ENCODE peak calls at places on chromosome X, in five cellular contexts. Q is MM.1S, R is OCI-LY7, F is PC-3, H is GM23338. E is an unnamed sample. For H3K4me1, the result is how much of the 10 kb centered on the place peaks cover.

GRCh38 chrX:110146521-110146920 is 143.6 kb downstream of the TMEM164 start:
- DNase-seq in Q (peak), H (peak), R (peak), F (peak), E (peak)

GRCh38 chrX:15310117-15310516 is 5.3 kb downstream of the ASB11 start:
- DNase-seq in R (no peak), F (peak), H (no peak), Q (no peak), E (no peak)

GRCh38 chrX:147779173-147779572 is 132.5 kb upstream of the FMR1 start:
- DNase-seq in H (no peak), R (no peak), F (no peak), Q (no peak), E (no peak)

GRCh38 chrX:145818522-145819075 is 970 bp downstream of the SLITRK2 start:
- DNase-seq in R (no peak), F (no peak), H (no peak), Q (no peak), E (peak)

GRCh38 chrX:13151806-13152510 is 107.5 kb upstream of the FAM9C start:
- DNase-seq in F (no peak), R (no peak), H (no peak), Q (no peak), E (no peak)

GRCh38 chrX:49166914-49167739 is 4.6 kb downstream of the MAGIX start:
- DNase-seq in H (peak), F (peak), R (peak), Q (peak), E (peak)

GRCh38 chrX:134478374-134478773 is 18.4 kb downstream of the HPRT1 start:
- DNase-seq in R (no peak), Q (no peak), F (no peak), H (peak), E (no peak)

GRCh38 chrX:43703211-43703791 is 47.2 kb downstream of the MAOA start:
- DNase-seq in H (no peak), F (peak), Q (no peak), R (no peak), E (no peak)

GRCh38 chrX:104270916-104271512 is 16.3 kb upstream of the ESX1 start:
- DNase-seq in F (peak), H (peak), Q (no peak), R (peak), E (peak)

GRCh38 chrX:149513713-149514427 is 8.8 kb upstream of the IDS start:
- DNase-seq in H (no peak), F (peak), R (no peak), Q (no peak), E (no peak)

GRCh38 chrX:139077303-139078131 is 366.0 kb upstream of the FGF13 start:
- DNase-seq in R (no peak), H (no peak), F (peak), Q (no peak), E (no peak)
- H3K4me1 ChIP-seq in R (under half), H (under half), F (under half), Q (under half), E (under half)

GRCh38 chrX:154658187-154658586 is 4.8 kb upstream of the CTAG2 start:
- DNase-seq in Q (no peak), H (no peak), F (no peak), R (no peak), E (no peak)
- TF ChIP-seq EZH2phosphoT487 in Q (no peak), H (no peak), F (no peak), R (no peak), E (no peak)

GRCh38 chrX:39472161-39472560 is 625.6 kb downstream of the BCOR start:
- DNase-seq in H (no peak), R (no peak), F (no peak), Q (no peak), E (no peak)

GRCh38 chrX:39470588-39471155 is 627.1 kb downstream of the BCOR start:
- DNase-seq in F (no peak), H (no peak), R (no peak), Q (no peak), E (no peak)

GRCh38 chrX:39473812-39474211 is 623.9 kb downstream of the BCOR start:
- DNase-seq in R (no peak), F (no peak), H (no peak), Q (no peak), E (no peak)

GRCh38 chrX:39464253-39464652 is 633.5 kb downstream of the BCOR start:
- DNase-seq in H (no peak), Q (no peak), R (no peak), F (no peak), E (no peak)

DNA sequence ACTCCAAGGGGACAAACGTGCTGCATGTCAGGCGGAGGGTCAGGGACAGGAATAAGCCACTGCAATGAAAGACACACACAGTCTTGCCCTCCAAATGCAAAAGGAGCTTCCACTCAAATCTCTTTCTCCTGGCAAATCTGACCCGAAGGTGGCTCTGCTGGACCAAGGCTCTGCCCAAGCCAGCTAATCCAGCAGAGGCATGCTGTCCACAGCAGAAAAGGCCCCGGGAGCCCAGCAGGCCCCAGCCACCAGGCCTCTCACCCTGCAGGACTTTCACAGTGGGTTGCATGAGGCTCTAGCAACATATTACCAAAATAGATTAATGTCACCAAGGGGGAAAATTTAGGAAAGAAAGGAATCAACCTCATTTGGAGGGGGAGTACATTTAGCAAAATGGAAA is 628.6 kb downstream of the BCOR start:
- DNase-seq in Q (no peak), F (no peak), H (no peak), R (no peak), E (no peak)
- TF ChIP-seq CTCF in Q (no peak), F (no peak), H (no peak), R (no peak), E (no peak)

GRCh38 chrX:41388543-41388942 is 54.6 kb downstream of the DDX3X start:
- DNase-seq in R (no peak), H (no peak), F (no peak), Q (no peak), E (no peak)
- H3K4me1 ChIP-seq in R (under half), H (under half), F (under half), Q (under half), E (under half)

DNA sequence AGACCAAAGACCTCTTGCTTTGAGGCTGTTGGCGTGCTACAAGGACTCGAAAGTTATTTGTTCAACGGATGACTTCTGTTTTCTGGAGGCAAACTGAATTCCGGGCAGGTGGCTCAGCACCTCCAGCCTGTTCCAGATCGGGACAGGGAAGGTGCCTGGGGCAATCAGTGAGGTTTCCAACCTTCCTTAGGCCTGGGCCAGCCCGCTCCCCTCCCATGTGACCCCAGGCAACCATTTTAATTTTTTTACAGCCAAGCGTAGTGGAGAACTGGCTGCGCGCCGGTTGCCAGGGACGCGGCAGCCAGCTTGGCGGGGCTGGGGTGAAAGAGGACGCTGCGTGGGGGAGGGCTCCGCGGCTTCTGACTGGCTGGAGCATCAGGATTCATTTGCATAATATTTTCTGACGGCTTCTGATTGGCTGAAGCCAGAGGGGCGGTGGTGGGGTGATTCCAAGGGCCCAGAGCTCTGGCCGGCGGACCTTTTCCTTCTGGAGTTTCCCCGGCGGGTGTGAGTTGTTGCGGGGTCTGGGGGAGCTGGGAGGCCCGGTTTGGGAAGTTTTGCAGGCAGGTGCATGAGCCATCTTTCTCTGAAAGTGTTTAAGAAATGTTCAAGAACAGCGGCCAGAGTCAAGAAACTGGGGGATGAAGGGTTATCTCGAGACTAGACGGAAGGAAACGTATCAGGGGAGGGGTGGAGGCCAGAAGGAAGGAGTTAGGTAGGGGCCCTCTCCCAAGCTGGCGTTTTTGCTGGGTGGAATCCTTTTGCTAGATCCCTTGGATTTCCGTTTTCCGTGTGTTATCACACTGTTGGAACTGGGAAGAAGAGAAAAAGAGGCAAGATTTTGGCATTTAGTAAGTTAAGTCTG is at the start of gene MID1IP1:
- DNase-seq in R (peak), Q (peak), H (peak), F (peak), E (peak)
- TF ChIP-seq EZH2phosphoT487 in R (no peak), Q (no peak), H (no peak), F (no peak), E (no peak)

DNA sequence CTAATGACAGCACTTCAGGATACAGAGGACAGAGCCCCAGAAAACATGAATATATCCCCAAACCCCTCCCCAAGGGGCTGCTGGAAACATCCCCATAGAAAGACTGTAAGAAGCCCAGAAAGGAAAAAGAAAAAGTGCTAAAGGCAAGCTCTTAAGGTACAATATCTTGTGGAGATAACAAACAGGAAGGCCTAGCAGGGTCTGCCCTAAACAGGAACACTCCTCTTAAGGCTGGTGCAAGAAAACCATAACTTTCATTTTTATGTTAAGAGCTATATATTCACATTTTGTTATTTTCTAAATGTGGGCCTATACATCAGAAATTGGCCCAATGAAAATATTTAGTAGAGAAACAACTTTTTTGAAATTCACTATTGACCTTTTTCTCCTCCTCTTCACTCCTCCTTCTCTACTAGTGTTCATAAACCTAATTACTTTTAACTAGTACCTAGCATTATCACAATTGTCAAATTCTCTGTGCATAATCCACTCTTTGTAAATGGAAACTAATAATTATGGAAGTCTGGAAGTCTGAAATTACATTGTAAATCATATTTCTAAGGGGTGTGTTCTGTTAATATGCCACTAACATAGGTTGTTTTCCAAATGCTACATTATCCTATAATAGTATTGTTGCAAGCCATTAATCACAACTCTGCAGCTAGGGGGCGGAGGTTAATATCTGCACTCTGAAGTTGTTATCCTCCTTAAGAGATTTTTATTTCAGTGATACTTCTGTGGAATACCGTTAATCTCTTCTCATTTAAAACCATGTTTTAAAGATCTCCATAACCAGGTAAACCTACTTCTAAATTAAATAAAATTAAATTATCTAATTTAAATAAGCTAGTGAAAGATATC is 59.8 kb downstream of the CASK start:
- DNase-seq in F (peak), H (no peak), Q (no peak), R (peak), E (no peak)
- TF ChIP-seq CTCF in F (peak), H (peak), Q (peak), R (peak), E (no peak)

DNA sequence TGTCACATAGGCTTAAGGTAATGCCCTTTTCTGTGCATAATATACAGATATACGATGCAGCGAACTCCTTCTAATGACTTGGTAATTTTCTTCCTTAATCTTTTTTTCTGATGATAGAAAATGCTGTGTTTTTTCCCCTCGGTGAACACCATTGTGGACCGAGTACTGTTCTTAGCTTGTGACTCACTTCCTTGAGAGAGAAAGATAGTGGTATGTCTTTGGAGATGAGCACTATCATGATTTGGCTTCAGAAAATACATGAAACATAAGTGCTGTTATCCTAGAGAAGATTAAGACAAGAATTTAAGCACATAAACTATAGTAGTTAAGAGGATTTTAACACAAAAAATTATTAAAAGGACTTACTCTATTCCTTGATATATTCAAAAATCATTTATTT is 63.9 kb downstream of the RS1 start:
- DNase-seq in R (no peak), F (no peak), Q (no peak), H (no peak), E (no peak)
- H3K4me1 ChIP-seq in R (under half), F (under half), Q (under half), H (under half), E (under half)

E was measured in neural progenitor cell.